ENCODE peak calls at places on chromosomes 2 and 18, in seven cellular contexts. One of them, this sample, is unnamed.

GRCh38 chr18:23722646-23723045 is 33.4 kb downstream of the LAMA3 start:
- DNase-seq in endothelial cell: no peak
- DNase-seq in neural progenitor cell: no peak
- DNase-seq in PC-3: no peak
- DNase-seq in CD4-positive, alpha-beta T cell: no peak
- DNase-seq in mucosa of descending colon: no peak
- DNase-seq in astrocyte of the cerebellum: no peak
- DNase-seq in this sample: no peak

GRCh38 chr2:149994057-149994728 is 406.6 kb upstream of the MMADHC start:
- DNase-seq in PC-3: peak
- DNase-seq in CD4-positive, alpha-beta T cell: no peak
- DNase-seq in neural progenitor cell: no peak
- DNase-seq in astrocyte of the cerebellum: peak
- DNase-seq in endothelial cell: no peak
- DNase-seq in mucosa of descending colon: no peak
- DNase-seq in this sample: peak

GRCh38 chr2:40257812-40258457 is 194.0 kb downstream of the SLC8A1 start:
- DNase-seq in mucosa of descending colon: no peak
- DNase-seq in astrocyte of the cerebellum: no peak
- DNase-seq in neural progenitor cell: no peak
- DNase-seq in CD4-positive, alpha-beta T cell: no peak
- DNase-seq in PC-3: no peak
- DNase-seq in endothelial cell: no peak
- DNase-seq in this sample: no peak

GRCh38 chr2:218329826-218330651 is 26.6 kb upstream of the CATIP start:
- DNase-seq in astrocyte of the cerebellum: no peak
- DNase-seq in mucosa of descending colon: no peak
- DNase-seq in endothelial cell: no peak
- DNase-seq in PC-3: no peak
- DNase-seq in CD4-positive, alpha-beta T cell: no peak
- DNase-seq in neural progenitor cell: no peak
- DNase-seq in this sample: no peak

GRCh38 chr2:44097322-44097907 is 71.3 kb upstream of the PPM1B start:
- DNase-seq in PC-3: no peak
- DNase-seq in astrocyte of the cerebellum: no peak
- DNase-seq in mucosa of descending colon: no peak
- DNase-seq in neural progenitor cell: no peak
- DNase-seq in CD4-positive, alpha-beta T cell: no peak
- DNase-seq in endothelial cell: no peak
- DNase-seq in this sample: no peak

GRCh38 chr2:31383471-31384153 is 30.9 kb downstream of the XDH start:
- DNase-seq in CD4-positive, alpha-beta T cell: no peak
- DNase-seq in endothelial cell: no peak
- DNase-seq in mucosa of descending colon: no peak
- DNase-seq in PC-3: peak
- DNase-seq in astrocyte of the cerebellum: no peak
- DNase-seq in neural progenitor cell: no peak
- DNase-seq in this sample: no peak

GRCh38 chr18:21741511-21742322 is 1.1 kb downstream of the MIB1 start:
- DNase-seq in astrocyte of the cerebellum: no peak
- DNase-seq in PC-3: no peak
- DNase-seq in mucosa of descending colon: peak
- DNase-seq in CD4-positive, alpha-beta T cell: no peak
- DNase-seq in endothelial cell: peak
- DNase-seq in neural progenitor cell: no peak
- DNase-seq in this sample: no peak

GRCh38 chr2:230981704-230982103 is 14.2 kb upstream of the SPATA3 start:
- DNase-seq in endothelial cell: no peak
- DNase-seq in neural progenitor cell: no peak
- DNase-seq in astrocyte of the cerebellum: no peak
- DNase-seq in mucosa of descending colon: no peak
- DNase-seq in PC-3: no peak
- DNase-seq in CD4-positive, alpha-beta T cell: no peak
- DNase-seq in this sample: no peak

GRCh38 chr2:23230885-23231284 is 154.1 kb upstream of the KLHL29 start:
- DNase-seq in endothelial cell: no peak
- DNase-seq in CD4-positive, alpha-beta T cell: no peak
- DNase-seq in PC-3: no peak
- DNase-seq in neural progenitor cell: peak
- DNase-seq in mucosa of descending colon: no peak
- DNase-seq in astrocyte of the cerebellum: no peak
- DNase-seq in this sample: no peak

GRCh38 chr2:9768388-9768787 is 74.9 kb upstream of the TAF1B start:
- DNase-seq in CD4-positive, alpha-beta T cell: no peak
- DNase-seq in neural progenitor cell: peak
- DNase-seq in astrocyte of the cerebellum: no peak
- DNase-seq in PC-3: no peak
- DNase-seq in mucosa of descending colon: no peak
- DNase-seq in endothelial cell: peak
- DNase-seq in this sample: no peak

GRCh38 chr2:65085148-65085547 is 28.9 kb downstream of the CEP68 start:
- DNase-seq in PC-3: no peak
- DNase-seq in CD4-positive, alpha-beta T cell: no peak
- DNase-seq in astrocyte of the cerebellum: no peak
- DNase-seq in endothelial cell: no peak
- DNase-seq in mucosa of descending colon: no peak
- DNase-seq in neural progenitor cell: no peak
- DNase-seq in this sample: no peak

GRCh38 chr2:165535443-165535842 is 65.9 kb downstream of the CSRNP3 start:
- DNase-seq in astrocyte of the cerebellum: no peak
- DNase-seq in mucosa of descending colon: no peak
- DNase-seq in PC-3: no peak
- DNase-seq in CD4-positive, alpha-beta T cell: no peak
- DNase-seq in endothelial cell: no peak
- DNase-seq in neural progenitor cell: no peak
- DNase-seq in this sample: no peak

GRCh38 chr2:120647487-120647886 is 88.2 kb upstream of the GLI2 start:
- DNase-seq in astrocyte of the cerebellum: no peak
- DNase-seq in neural progenitor cell: no peak
- DNase-seq in endothelial cell: no peak
- DNase-seq in CD4-positive, alpha-beta T cell: no peak
- DNase-seq in mucosa of descending colon: no peak
- DNase-seq in PC-3: peak
- DNase-seq in this sample: no peak

GRCh38 chr2:162318280-162319222 is at the start of gene IFIH1:
- DNase-seq in CD4-positive, alpha-beta T cell: peak
- DNase-seq in neural progenitor cell: peak
- DNase-seq in astrocyte of the cerebellum: peak
- DNase-seq in endothelial cell: peak
- DNase-seq in PC-3: peak
- DNase-seq in mucosa of descending colon: peak
- DNase-seq in this sample: peak

GRCh38 chr2:177625744-177626655 is 233.4 kb downstream of the AGPS start:
- DNase-seq in PC-3: no peak
- DNase-seq in CD4-positive, alpha-beta T cell: no peak
- DNase-seq in endothelial cell: no peak
- DNase-seq in astrocyte of the cerebellum: no peak
- DNase-seq in neural progenitor cell: no peak
- DNase-seq in mucosa of descending colon: no peak
- DNase-seq in this sample: no peak

DNA sequence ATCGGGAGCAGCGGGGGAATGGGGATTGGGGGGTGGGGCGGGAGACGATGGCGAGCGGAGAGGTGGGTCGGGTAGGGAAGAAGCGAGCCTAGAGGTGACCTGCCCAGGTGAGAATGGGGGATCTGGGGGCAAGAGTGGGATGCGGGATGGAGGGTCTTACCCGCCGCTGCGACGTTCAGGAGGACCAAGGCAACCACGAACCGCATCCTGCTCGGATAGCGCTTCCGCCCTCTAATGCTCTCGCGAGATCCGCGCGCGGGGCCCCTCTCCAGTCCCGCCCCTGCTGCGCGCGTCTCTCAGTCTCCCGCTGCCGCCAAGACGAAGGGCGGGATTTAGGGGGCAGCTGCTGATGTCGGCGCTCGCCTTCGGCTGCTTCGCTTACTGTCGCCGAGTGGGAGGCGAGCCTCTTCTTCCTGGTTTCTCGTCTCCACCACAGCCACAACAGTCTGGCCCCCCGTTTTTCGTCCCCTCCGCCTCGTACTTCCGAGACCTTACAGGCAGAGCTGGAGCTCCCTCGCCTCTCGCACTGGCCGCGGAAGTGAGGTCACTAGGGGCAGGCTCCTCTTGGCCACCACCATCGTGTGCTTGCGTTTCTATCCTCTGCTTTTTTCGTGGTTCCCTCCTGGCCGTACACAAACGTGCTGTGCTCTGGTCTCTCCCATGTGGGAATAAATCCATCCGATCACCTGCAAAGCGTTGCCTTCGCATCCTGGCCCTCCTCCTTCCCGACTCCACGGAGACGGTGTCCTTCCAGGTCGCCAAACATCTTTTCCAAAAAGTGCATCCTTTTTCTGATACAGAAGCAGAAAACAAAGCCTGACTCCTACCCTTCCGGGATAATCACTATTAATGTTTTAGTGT is at the start of gene TGOLN2:
- DNase-seq in neural progenitor cell: peak
- DNase-seq in endothelial cell: peak
- DNase-seq in PC-3: peak
- DNase-seq in astrocyte of the cerebellum: peak
- DNase-seq in mucosa of descending colon: peak
- DNase-seq in CD4-positive, alpha-beta T cell: peak
- DNase-seq in this sample: peak
- TF ChIP-seq CTCF in neural progenitor cell: peak
- TF ChIP-seq CTCF in endothelial cell: no peak
- TF ChIP-seq CTCF in PC-3: no peak
- TF ChIP-seq CTCF in astrocyte of the cerebellum: no peak
- TF ChIP-seq CTCF in mucosa of descending colon: no peak
- TF ChIP-seq CTCF in CD4-positive, alpha-beta T cell: no peak
- TF ChIP-seq CTCF in this sample: peak

DNA sequence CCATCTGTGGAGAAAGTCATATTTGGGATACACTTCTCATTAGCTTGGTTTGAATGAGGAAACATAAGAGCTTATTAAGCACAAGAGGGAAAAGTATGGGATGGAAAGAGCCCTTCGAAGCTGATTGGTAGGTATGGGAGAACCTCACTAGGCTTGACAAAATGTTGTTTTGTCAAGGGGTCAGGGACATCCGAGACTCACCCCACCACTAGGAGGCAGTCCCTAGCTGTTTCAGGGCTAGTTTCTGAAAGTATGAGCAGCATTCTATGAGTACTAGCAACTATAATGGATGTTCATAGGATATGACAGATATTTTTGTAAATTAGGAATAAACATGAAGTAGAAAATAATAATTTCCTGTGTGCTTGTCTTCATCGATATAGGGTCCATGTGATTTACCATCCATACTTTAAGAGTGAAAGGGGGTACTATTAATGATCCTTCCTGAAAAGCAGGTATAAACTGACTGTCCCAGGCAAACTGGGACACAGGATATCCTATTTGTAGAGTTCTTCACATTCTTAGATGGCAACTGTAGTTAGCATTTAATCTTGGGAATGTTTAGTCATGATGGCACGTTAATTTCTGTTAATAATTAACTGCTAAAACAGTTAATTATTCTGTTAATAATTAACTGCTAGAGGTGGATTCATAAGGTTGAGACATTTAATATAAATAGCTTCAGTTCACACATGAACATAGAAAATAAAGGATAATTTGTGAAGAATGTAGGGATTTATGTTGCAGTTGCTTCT is 28.4 kb downstream of the OTX1 start:
- DNase-seq in endothelial cell: peak
- DNase-seq in neural progenitor cell: peak
- DNase-seq in mucosa of descending colon: no peak
- DNase-seq in CD4-positive, alpha-beta T cell: no peak
- DNase-seq in PC-3: peak
- DNase-seq in astrocyte of the cerebellum: no peak
- DNase-seq in this sample: no peak
- TF ChIP-seq CTCF in endothelial cell: peak
- TF ChIP-seq CTCF in neural progenitor cell: peak
- TF ChIP-seq CTCF in mucosa of descending colon: no peak
- TF ChIP-seq CTCF in CD4-positive, alpha-beta T cell: no peak
- TF ChIP-seq CTCF in PC-3: peak
- TF ChIP-seq CTCF in astrocyte of the cerebellum: peak
- TF ChIP-seq CTCF in this sample: peak

GRCh38 chr2:241219856-241220356 is 31.4 kb downstream of the ANO7 start:
- DNase-seq in endothelial cell: no peak
- DNase-seq in mucosa of descending colon: no peak
- DNase-seq in CD4-positive, alpha-beta T cell: no peak
- DNase-seq in neural progenitor cell: no peak
- DNase-seq in PC-3: no peak
- DNase-seq in astrocyte of the cerebellum: no peak
- DNase-seq in this sample: no peak

GRCh38 chr2:241218131-241219029 is 29.9 kb downstream of the ANO7 start:
- DNase-seq in PC-3: peak
- DNase-seq in mucosa of descending colon: peak
- DNase-seq in endothelial cell: peak
- DNase-seq in neural progenitor cell: peak
- DNase-seq in astrocyte of the cerebellum: no peak
- DNase-seq in CD4-positive, alpha-beta T cell: no peak
- DNase-seq in this sample: no peak

GRCh38 chr2:241217320-241218031 is 29.0 kb downstream of the ANO7 start:
- DNase-seq in astrocyte of the cerebellum: peak
- DNase-seq in neural progenitor cell: peak
- DNase-seq in mucosa of descending colon: peak
- DNase-seq in endothelial cell: peak
- DNase-seq in CD4-positive, alpha-beta T cell: no peak
- DNase-seq in PC-3: peak
- DNase-seq in this sample: no peak

GRCh38 chr2:241216211-241216761 is 27.8 kb downstream of the ANO7 start:
- DNase-seq in mucosa of descending colon: no peak
- DNase-seq in neural progenitor cell: peak
- DNase-seq in astrocyte of the cerebellum: no peak
- DNase-seq in endothelial cell: no peak
- DNase-seq in PC-3: no peak
- DNase-seq in CD4-positive, alpha-beta T cell: no peak
- DNase-seq in this sample: no peak

DNA sequence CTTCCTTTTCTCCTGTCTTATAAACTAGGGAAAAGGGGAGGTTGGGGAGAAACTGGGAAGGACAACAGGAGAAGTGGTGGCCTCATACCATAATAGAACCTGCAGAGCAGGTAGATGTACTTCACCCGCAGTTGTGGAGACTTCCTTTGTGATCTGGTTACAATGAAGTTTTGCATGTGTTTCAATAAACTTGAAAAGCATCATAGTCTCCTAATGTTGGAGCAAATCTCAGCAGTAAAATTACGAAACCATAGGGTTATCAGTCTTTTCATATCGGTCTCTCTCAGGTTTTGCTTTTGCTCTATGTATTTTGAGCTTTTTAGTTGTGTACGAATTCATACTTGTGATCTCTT is 30.5 kb downstream of the ANO7 start:
- DNase-seq in CD4-positive, alpha-beta T cell: no peak
- DNase-seq in mucosa of descending colon: no peak
- DNase-seq in neural progenitor cell: no peak
- DNase-seq in astrocyte of the cerebellum: no peak
- DNase-seq in endothelial cell: no peak
- DNase-seq in PC-3: no peak
- DNase-seq in this sample: no peak
- TF ChIP-seq CTCF in CD4-positive, alpha-beta T cell: no peak
- TF ChIP-seq CTCF in mucosa of descending colon: no peak
- TF ChIP-seq CTCF in neural progenitor cell: peak
- TF ChIP-seq CTCF in astrocyte of the cerebellum: no peak
- TF ChIP-seq CTCF in endothelial cell: no peak
- TF ChIP-seq CTCF in PC-3: no peak
- TF ChIP-seq CTCF in this sample: no peak

DNA sequence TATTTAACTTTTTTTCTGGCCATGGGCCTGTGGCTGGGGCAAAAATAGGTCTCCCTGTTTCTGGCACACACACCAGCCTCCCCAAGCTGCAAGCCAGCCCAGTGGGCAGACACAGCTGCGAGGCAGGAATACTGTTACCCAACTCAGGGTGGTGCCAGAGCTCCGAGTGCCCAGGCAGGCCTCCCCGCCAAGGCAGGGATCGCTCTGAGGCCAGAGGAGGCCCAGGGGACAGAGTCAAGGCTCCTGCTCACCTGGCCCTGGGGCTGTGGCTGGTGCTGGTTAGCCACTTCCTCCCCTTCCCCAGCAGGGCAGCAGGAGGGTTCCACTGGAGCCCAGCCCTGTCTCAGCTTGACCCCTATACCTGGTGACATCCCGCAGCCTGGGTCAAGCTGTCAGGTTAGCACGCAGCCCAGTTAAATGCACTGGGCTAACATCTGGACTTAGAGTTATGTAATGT is 67.1 kb upstream of the EPAS1 start:
- DNase-seq in neural progenitor cell: no peak
- DNase-seq in PC-3: no peak
- DNase-seq in CD4-positive, alpha-beta T cell: no peak
- DNase-seq in endothelial cell: no peak
- DNase-seq in mucosa of descending colon: no peak
- DNase-seq in astrocyte of the cerebellum: peak
- DNase-seq in this sample: no peak
- TF ChIP-seq CTCF in neural progenitor cell: no peak
- TF ChIP-seq CTCF in PC-3: no peak
- TF ChIP-seq CTCF in CD4-positive, alpha-beta T cell: no peak
- TF ChIP-seq CTCF in endothelial cell: no peak
- TF ChIP-seq CTCF in mucosa of descending colon: no peak
- TF ChIP-seq CTCF in astrocyte of the cerebellum: peak
- TF ChIP-seq CTCF in this sample: no peak